ENCODE peak calls at places on chromosomes 7 and 10, in eight cellular contexts. D, E, Z, F, Y, V, B and J are unnamed samples.

GRCh38 chr10:70367195-70367796 is 15.1 kb downstream of the LRRC20 start:
- DNase-seq in V (no peak), Y (peak; percentile 28), D (no peak), Z (no peak), B (no peak), E (no peak), F (peak; percentile 74), J (no peak)

GRCh38 chr7:23685770-23686169 is 5.8 kb downstream of the FAM221A start:
- DNase-seq in B (no peak), E (no peak), Y (no peak), D (no peak), V (no peak), F (no peak), Z (no peak), J (peak; percentile 41)

GRCh38 chr10:5434017-5434753 is 21.8 kb downstream of the NET1 start:
- DNase-seq in Z (no peak), D (no peak), F (no peak), Y (no peak), E (peak; percentile 58), B (no peak), V (no peak), J (peak; percentile 41)

GRCh38 chr7:99106869-99107268 is 37.0 kb downstream of the SMURF1 start:
- DNase-seq in F (no peak), B (no peak), D (no peak), V (no peak), E (no peak), Y (peak; percentile 60), Z (no peak), J (no peak)

GRCh38 chr7:135853499-135853898 is 104.9 kb upstream of the FAM180A start:
- DNase-seq in E (no peak), Y (peak; percentile 14), B (no peak), V (no peak), F (no peak), Z (no peak), D (no peak), J (no peak)

GRCh38 chr10:111578076-111578475 is 501.2 kb downstream of the ADRA2A start:
- DNase-seq in E (no peak), Y (no peak), B (no peak), V (no peak), D (no peak), F (no peak), Z (no peak), J (no peak)

GRCh38 chr7:6533893-6534804 is 17.1 kb downstream of the GRID2IP start:
- DNase-seq in Y (no peak), E (no peak), F (no peak), B (no peak), Z (no peak), D (no peak), V (no peak), J (no peak)

GRCh38 chr10:69742356-69742695 is 59.4 kb upstream of the COL13A1 start:
- DNase-seq in Y (no peak), Z (no peak), V (no peak), E (no peak), F (no peak), D (no peak), B (no peak), J (no peak)

GRCh38 chr7:70614237-70614984 is 517.5 kb upstream of the GALNT17 start:
- DNase-seq in Y (no peak), Z (no peak), D (no peak), B (peak; percentile 82), E (peak; percentile 81), F (no peak), V (peak; percentile 2), J (no peak)

GRCh38 chr10:94549221-94549620 is 3.6 kb downstream of the HELLS start:
- DNase-seq in B (no peak), D (no peak), V (no peak), Y (no peak), E (no peak), F (no peak), Z (no peak), J (no peak)

GRCh38 chr7:29853775-29854174 is 47.5 kb downstream of the WIPF3 start:
- DNase-seq in D (no peak), B (no peak), V (no peak), E (no peak), Z (no peak), Y (no peak), F (no peak), J (no peak)

GRCh38 chr10:28585076-28585475 is 52.2 kb downstream of the WAC start:
- DNase-seq in Y (no peak), B (no peak), E (no peak), V (no peak), Z (no peak), D (no peak), F (no peak), J (no peak)

GRCh38 chr10:123445336-123445735 is 220.8 kb upstream of the GPR26 start:
- DNase-seq in Y (no peak), B (no peak), Z (no peak), E (no peak), D (no peak), F (no peak), V (no peak), J (no peak)

DNA sequence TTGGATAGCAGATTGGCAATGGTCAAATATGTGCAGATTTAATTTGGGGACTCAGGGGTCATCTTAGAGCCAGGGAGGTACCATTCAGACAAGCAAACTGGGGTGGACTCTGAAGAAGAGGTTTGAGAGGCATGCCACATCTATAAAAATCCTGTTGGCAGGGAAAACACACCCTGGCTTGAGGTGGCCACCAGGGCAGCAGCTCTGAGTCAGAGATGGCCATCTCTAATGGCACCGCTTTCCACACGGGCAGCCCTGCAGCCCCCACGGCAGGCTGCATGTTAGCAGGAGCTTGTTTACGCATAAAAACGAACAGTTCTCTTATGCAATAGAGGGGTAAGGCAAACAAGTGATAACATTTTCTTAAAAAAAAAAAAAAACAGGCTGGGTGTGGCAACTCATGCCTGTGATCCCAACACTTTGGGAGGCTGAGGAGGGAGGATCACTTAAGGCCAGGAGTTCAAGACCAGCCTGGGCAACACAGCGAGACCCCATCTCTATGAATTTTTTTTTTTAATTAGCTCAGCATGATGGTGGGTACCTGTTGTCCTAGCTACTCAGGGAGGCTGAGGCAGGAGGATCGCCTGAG is 14.9 kb downstream of the DLG5 start:
- DNase-seq in B (no peak), Y (no peak), Z (no peak), V (no peak), E (no peak), D (no peak), F (no peak), J (peak; percentile 53)
- TF ChIP-seq CTCF in B (no peak), Y (no peak), Z (no peak), V (no peak), E (no peak), D (no peak), F (peak; percentile 8), J (no peak)

DNA sequence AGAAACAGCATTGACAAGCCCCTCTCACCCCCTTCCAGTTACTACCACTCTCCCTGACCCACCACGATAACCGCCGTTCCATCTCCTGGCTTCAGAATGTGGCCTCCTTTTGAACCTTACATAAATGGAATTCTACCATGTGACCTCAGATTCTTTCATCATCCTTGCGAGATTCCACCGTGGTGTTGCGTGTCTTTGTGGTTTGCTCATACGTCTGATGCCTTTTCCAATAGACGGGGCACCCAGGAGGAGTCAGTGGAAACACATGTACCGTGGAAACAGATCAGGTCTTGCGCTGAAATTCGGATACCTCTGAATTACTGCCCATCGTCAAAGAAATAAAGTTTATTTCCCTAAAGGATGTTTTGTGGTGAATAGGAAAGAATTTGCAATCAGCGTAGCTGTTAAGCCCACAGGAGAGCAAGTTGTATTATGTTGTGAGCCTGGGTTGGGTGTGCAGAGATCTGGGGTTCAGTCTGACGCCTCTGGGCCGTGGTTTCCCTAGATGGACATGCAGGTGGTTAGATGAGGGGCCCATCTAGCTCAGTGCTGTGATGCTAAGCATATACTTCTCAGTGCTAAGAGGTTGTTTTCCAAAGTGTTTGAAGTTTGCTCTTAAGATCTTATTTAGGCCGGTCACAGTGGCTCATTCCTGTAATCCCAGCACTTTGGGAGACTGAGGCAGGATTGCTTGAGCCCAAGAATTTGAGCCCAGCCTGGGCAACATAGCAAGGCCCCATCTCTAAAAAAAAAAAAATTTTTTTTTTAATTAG is 29.1 kb downstream of the GTF2IRD1 start:
- DNase-seq in D (peak; percentile 56), Z (peak; percentile 42), V (peak; percentile 84), B (no peak), Y (peak; percentile 79), F (peak; percentile 93), E (no peak), J (no peak)
- TF ChIP-seq CTCF in D (no peak), Z (no peak), V (no peak), B (no peak), Y (no peak), F (no peak), E (no peak), J (no peak)

GRCh38 chr10:132252412-132252811 is 55.3 kb downstream of the STK32C start:
- DNase-seq in V (no peak), E (no peak), Y (no peak), Z (no peak), F (no peak), D (no peak), B (no peak), J (no peak)
- TF ChIP-seq CTCF in V (no peak), E (peak; percentile 24), Y (no peak), Z (no peak), F (peak; percentile 5), D (no peak), B (no peak), J (no peak)

GRCh38 chr7:5472432-5473315 is 49.0 kb upstream of the TNRC18 start:
- DNase-seq in V (no peak), Y (no peak), F (no peak), Z (no peak), E (no peak), B (no peak), D (no peak), J (no peak)
- TF ChIP-seq CTCF in V (no peak), Y (no peak), F (no peak), Z (no peak), E (no peak), B (no peak), D (no peak), J (no peak)

GRCh38 chr7:73599151-73599882 is 20.9 kb upstream of the TBL2 start:
- DNase-seq in Z (no peak), V (no peak), D (no peak), B (no peak), E (no peak), Y (no peak), F (no peak), J (no peak)

GRCh38 chr7:73595358-73595757 is 17.0 kb upstream of the TBL2 start:
- DNase-seq in D (no peak), V (no peak), B (no peak), Z (no peak), Y (no peak), E (no peak), F (no peak), J (no peak)

GRCh38 chr7:73596191-73597065 is 18.0 kb upstream of the TBL2 start:
- DNase-seq in V (no peak), Y (no peak), F (no peak), E (no peak), D (no peak), B (no peak), Z (no peak), J (no peak)

GRCh38 chr7:73597978-73598782 is 19.8 kb upstream of the TBL2 start:
- DNase-seq in E (no peak), Z (no peak), V (no peak), D (no peak), B (no peak), Y (no peak), F (no peak), J (no peak)

GRCh38 chr7:73593207-73594045 is 15.0 kb upstream of the TBL2 start:
- DNase-seq in E (no peak), Z (no peak), D (no peak), B (no peak), F (no peak), Y (no peak), V (no peak), J (no peak)
- TF ChIP-seq CTCF in E (no peak), Z (no peak), D (no peak), B (no peak), F (no peak), Y (no peak), V (no peak), J (no peak)